ENCODE peak calls at places on chromosome 6, in four cellular contexts. One of them, this sample, is unnamed.

GRCh38 chr6:106825156-106825555 is 149.4 kb downstream of the CD24 start:
- DNase-seq in HepG2: no peak
- DNase-seq in A549: peak
- DNase-seq in K562: no peak
- DNase-seq in this sample: no peak

GRCh38 chr6:132612449-132613116 is 11.5 kb downstream of the TAAR2 start:
- DNase-seq in K562: no peak
- DNase-seq in HepG2: peak
- DNase-seq in A549: no peak
- DNase-seq in this sample: no peak

GRCh38 chr6:13711384-13711725 is 280 bp downstream of the RANBP9 start:
- DNase-seq in HepG2: no peak
- DNase-seq in K562: no peak
- DNase-seq in A549: no peak
- DNase-seq in this sample: no peak

GRCh38 chr6:135438907-135439535 is 58.5 kb downstream of the AHI1 start:
- DNase-seq in A549: no peak
- DNase-seq in K562: peak
- DNase-seq in HepG2: peak
- DNase-seq in this sample: no peak

GRCh38 chr6:48135352-48136084 is 24.5 kb upstream of the PTCHD4 start:
- DNase-seq in HepG2: no peak
- DNase-seq in K562: no peak
- DNase-seq in A549: peak
- DNase-seq in this sample: no peak

GRCh38 chr6:117191448-117191847 is 73.9 kb upstream of the VGLL2 start:
- DNase-seq in K562: no peak
- DNase-seq in HepG2: no peak
- DNase-seq in A549: no peak
- DNase-seq in this sample: no peak

GRCh38 chr6:26322645-26323482 is 42.1 kb upstream of the BTN3A2 start:
- DNase-seq in HepG2: peak
- DNase-seq in A549: peak
- DNase-seq in K562: no peak
- DNase-seq in this sample: peak

GRCh38 chr6:122719176-122719575 is 60.3 kb upstream of the FABP7 start:
- DNase-seq in A549: no peak
- DNase-seq in HepG2: no peak
- DNase-seq in K562: no peak
- DNase-seq in this sample: no peak

GRCh38 chr6:40542175-40542764 is 44.9 kb downstream of the LRFN2 start:
- DNase-seq in K562: no peak
- DNase-seq in A549: no peak
- DNase-seq in HepG2: no peak
- DNase-seq in this sample: peak

GRCh38 chr6:118659513-118660217 is 8.3 kb upstream of the CEP85L start:
- DNase-seq in K562: no peak
- DNase-seq in A549: no peak
- DNase-seq in HepG2: no peak
- DNase-seq in this sample: no peak

GRCh38 chr6:44161997-44162338 is 3.3 kb downstream of the CAPN11 start:
- DNase-seq in K562: peak
- DNase-seq in HepG2: no peak
- DNase-seq in A549: no peak
- DNase-seq in this sample: no peak

GRCh38 chr6:114339706-114340105 is 3.1 kb downstream of the HS3ST5 start:
- DNase-seq in K562: no peak
- DNase-seq in A549: no peak
- DNase-seq in HepG2: peak
- DNase-seq in this sample: no peak

GRCh38 chr6:150894935-150895686 is 29.6 kb downstream of the MTHFD1L start:
- DNase-seq in HepG2: peak
- DNase-seq in A549: peak
- DNase-seq in K562: peak
- DNase-seq in this sample: no peak

GRCh38 chr6:89596484-89596883 is 42.1 kb downstream of the LYRM2 start:
- DNase-seq in A549: no peak
- DNase-seq in K562: no peak
- DNase-seq in HepG2: no peak
- DNase-seq in this sample: no peak

GRCh38 chr6:27517928-27518787 is 45.3 kb upstream of the ZNF184 start:
- DNase-seq in A549: no peak
- DNase-seq in HepG2: no peak
- DNase-seq in K562: no peak
- DNase-seq in this sample: no peak

GRCh38 chr6:3419624-3420272 is 37.1 kb downstream of the SLC22A23 start:
- DNase-seq in A549: no peak
- DNase-seq in HepG2: peak
- DNase-seq in K562: no peak
- DNase-seq in this sample: no peak

GRCh38 chr6:3421145-3421544 is 35.7 kb downstream of the SLC22A23 start:
- DNase-seq in A549: no peak
- DNase-seq in K562: no peak
- DNase-seq in HepG2: no peak
- DNase-seq in this sample: no peak

GRCh38 chr6:3415490-3415889 is 41.4 kb downstream of the SLC22A23 start:
- DNase-seq in A549: no peak
- DNase-seq in HepG2: no peak
- DNase-seq in K562: no peak
- DNase-seq in this sample: no peak

GRCh38 chr6:3417473-3417872 is 39.4 kb downstream of the SLC22A23 start:
- DNase-seq in A549: no peak
- DNase-seq in HepG2: no peak
- DNase-seq in K562: no peak
- DNase-seq in this sample: no peak

GRCh38 chr6:3418521-3419060 is 38.3 kb downstream of the SLC22A23 start:
- DNase-seq in K562: no peak
- DNase-seq in A549: no peak
- DNase-seq in HepG2: peak
- DNase-seq in this sample: no peak
- TF ChIP-seq HMGXB4 in K562: no peak
- TF ChIP-seq HMGXB4 in A549: no peak
- TF ChIP-seq HMGXB4 in HepG2: no peak
- TF ChIP-seq HMGXB4 in this sample: no peak

GRCh38 chr6:7106752-7107577 is 796 bp upstream of the RREB1 start:
- DNase-seq in HepG2: no peak
- DNase-seq in K562: peak
- DNase-seq in A549: peak
- DNase-seq in this sample: peak
- TF ChIP-seq HMGXB4 in HepG2: no peak
- TF ChIP-seq HMGXB4 in K562: no peak
- TF ChIP-seq HMGXB4 in A549: no peak
- TF ChIP-seq HMGXB4 in this sample: no peak

DNA sequence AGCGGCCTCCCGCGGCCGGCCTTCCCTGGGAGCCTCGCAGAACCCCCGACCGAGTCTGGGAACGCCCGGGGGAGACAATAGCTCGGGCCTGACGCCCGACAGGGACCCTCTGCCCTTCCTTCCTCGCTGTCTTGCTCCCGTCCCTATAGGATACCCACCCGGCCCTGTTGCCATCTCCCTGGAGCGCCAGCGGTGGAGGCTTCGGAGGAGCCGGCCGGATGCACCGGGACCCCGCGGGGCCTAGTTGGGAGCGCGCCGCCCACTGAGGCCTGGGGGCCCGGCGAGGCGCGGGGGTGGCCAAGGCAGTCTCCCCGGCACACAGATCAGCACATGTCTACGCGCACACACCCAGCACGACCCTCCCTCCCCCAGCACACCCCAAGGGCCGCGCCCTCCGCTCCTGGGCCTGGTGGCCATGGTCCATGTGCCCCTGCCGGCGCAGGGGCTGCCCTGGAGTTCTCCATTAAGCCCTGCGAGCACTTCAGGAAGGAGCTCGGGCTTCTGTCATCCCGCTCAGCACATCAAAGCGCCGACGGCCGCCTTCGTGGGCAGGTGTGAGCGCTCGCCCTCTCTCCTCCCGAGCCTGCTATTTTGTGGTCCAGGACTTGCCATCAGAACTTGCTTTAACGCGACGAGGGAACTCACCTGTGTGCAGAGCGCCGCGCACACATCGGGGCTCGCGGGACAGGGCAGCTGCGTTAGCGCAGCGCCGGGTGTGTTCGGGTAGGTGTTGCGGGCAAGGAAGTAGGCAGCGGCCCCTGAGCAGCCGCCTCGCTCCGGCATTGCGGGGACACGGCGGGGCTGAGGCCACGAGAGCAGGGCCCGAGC is 3.7 kb downstream of the FOXF2 start:
- DNase-seq in HepG2: no peak
- DNase-seq in A549: no peak
- DNase-seq in K562: no peak
- DNase-seq in this sample: no peak
- TF ChIP-seq HMGXB4 in HepG2: no peak
- TF ChIP-seq HMGXB4 in A549: no peak
- TF ChIP-seq HMGXB4 in K562: no peak
- TF ChIP-seq HMGXB4 in this sample: no peak

GRCh38 chr6:32151131-32151884 is 431 bp downstream of the PRRT1 start:
- DNase-seq in A549: no peak
- DNase-seq in HepG2: no peak
- DNase-seq in K562: no peak
- DNase-seq in this sample: no peak

GRCh38 chr6:32153835-32154513 is at the start of gene PPT2:
- DNase-seq in K562: peak
- DNase-seq in HepG2: peak
- DNase-seq in A549: peak
- DNase-seq in this sample: peak

GRCh38 chr6:32153252-32153834 is 598 bp upstream of the PPT2 start:
- DNase-seq in A549: no peak
- DNase-seq in HepG2: peak
- DNase-seq in K562: peak
- DNase-seq in this sample: peak

GRCh38 chr6:32151885-32152311 is at the start of gene PRRT1:
- DNase-seq in HepG2: no peak
- DNase-seq in K562: peak
- DNase-seq in A549: no peak
- DNase-seq in this sample: no peak

DNA sequence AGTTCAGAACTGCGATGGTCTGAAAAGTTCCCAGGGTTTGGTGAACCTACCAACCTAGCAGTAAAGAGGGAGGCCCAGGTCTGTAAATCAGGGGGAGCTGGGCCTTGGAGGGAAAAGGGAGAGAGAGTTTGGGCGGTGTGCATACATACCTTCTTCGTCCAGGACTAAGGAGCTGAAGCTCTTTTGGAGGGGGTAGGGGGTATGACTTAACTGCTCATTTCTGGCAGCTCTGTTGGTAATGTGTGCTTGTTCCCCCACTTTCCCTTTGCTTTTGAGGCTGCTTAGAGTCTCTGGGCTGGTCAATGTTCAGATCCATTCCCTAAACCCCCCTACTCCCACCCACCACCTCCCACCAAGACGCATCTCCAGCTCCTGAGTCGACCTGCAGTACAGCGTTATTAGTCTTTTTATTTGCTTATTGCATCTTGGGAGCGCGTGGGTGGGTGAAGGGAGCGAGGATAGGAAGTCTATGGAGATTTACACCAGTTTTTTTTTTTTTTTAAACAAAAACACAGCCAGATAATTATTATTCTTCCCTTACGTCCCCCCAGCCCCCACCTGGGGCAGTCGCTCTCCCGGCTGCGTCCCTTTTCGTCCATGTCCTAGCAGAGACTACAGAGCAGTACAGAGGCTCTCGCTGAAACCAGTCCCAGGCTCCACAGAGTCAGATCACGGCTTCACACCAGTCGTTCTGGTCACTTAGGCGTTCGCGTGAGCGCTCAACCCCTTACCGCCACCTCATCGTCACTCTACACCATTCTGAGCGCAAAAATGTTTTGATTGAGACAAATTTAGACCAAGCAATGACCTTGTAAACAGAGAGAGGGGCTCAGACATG is 894 bp upstream of the PRRT1 start:
- DNase-seq in K562: peak
- DNase-seq in HepG2: no peak
- DNase-seq in A549: no peak
- DNase-seq in this sample: no peak
- TF ChIP-seq HMGXB4 in K562: no peak
- TF ChIP-seq HMGXB4 in HepG2: no peak
- TF ChIP-seq HMGXB4 in A549: no peak
- TF ChIP-seq HMGXB4 in this sample: no peak

GRCh38 chr6:144304223-144304848 is 19.2 kb downstream of the UTRN start:
- DNase-seq in A549: no peak
- DNase-seq in K562: no peak
- DNase-seq in HepG2: no peak
- DNase-seq in this sample: no peak

GRCh38 chr6:144298167-144298671 is 13.1 kb downstream of the UTRN start:
- DNase-seq in K562: no peak
- DNase-seq in HepG2: no peak
- DNase-seq in A549: no peak
- DNase-seq in this sample: no peak

GRCh38 chr6:144305985-144306384 is 20.9 kb downstream of the UTRN start:
- DNase-seq in A549: no peak
- DNase-seq in HepG2: no peak
- DNase-seq in K562: no peak
- DNase-seq in this sample: no peak

GRCh38 chr6:144305567-144305966 is 20.4 kb downstream of the UTRN start:
- DNase-seq in A549: no peak
- DNase-seq in HepG2: no peak
- DNase-seq in K562: no peak
- DNase-seq in this sample: no peak

DNA sequence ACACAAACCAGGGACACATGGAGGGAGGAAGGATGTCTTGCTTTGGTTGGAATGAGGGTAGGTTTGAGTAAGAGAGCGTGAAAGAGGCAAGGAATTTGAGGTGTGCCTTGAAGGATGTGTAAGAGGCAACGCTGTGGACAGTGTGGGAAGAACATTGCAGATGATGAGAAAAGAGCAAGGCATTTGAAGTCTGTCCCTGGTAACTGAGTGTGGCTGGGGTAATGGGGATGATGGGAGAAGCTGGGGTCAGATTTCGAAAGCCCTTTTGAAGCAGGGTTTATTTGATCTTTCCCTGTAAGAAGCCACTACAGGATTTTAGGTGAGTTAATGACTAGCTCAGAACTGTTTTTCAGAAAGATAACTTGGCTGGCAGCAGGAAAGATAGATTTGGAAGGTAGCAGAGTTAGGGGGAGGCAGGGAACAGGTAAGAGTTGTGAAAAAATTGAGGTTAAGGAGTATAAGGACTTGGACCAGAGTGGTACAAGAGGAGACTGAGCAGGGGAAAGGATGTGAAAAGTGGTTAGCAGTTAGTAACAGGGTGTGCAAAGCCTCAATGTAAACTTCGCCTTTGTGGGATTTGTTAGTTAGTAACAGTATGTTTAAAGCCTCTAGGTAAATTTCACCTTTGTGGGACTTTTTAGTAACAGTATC is 17.7 kb downstream of the UTRN start:
- DNase-seq in HepG2: peak
- DNase-seq in K562: no peak
- DNase-seq in A549: no peak
- DNase-seq in this sample: no peak
- TF ChIP-seq HMGXB4 in HepG2: no peak
- TF ChIP-seq HMGXB4 in K562: no peak
- TF ChIP-seq HMGXB4 in A549: no peak
- TF ChIP-seq HMGXB4 in this sample: no peak

GRCh38 chr6:157229219-157229607 is 94.1 kb downstream of the TMEM242 start:
- DNase-seq in HepG2: no peak
- DNase-seq in K562: no peak
- DNase-seq in A549: no peak
- DNase-seq in this sample: no peak
- TF ChIP-seq HMGXB4 in HepG2: no peak
- TF ChIP-seq HMGXB4 in K562: no peak
- TF ChIP-seq HMGXB4 in A549: no peak
- TF ChIP-seq HMGXB4 in this sample: no peak